ENCODE peak calls at places on chromosomes 6 and 20, in four cellular contexts. One of them, this sample, is unnamed.

GRCh38 chr6:15513801-15514711 is 148.8 kb downstream of the DTNBP1 start:
- DNase-seq in WTC11: no peak
- DNase-seq in HepG2: no peak
- DNase-seq in SK-N-SH: no peak
- DNase-seq in this sample: no peak

GRCh38 chr6:139370047-139370706 is 4.3 kb downstream of the CITED2 start:
- DNase-seq in WTC11: no peak
- DNase-seq in HepG2: peak; percentile 95
- DNase-seq in SK-N-SH: no peak
- DNase-seq in this sample: peak; percentile 44

GRCh38 chr20:59770851-59771250 is 162.6 kb downstream of the SYCP2 start:
- DNase-seq in WTC11: no peak
- DNase-seq in HepG2: no peak
- DNase-seq in SK-N-SH: no peak
- DNase-seq in this sample: no peak

GRCh38 chr6:157144861-157145260 is 178.5 kb downstream of the TMEM242 start:
- DNase-seq in WTC11: no peak
- DNase-seq in HepG2: no peak
- DNase-seq in SK-N-SH: no peak
- DNase-seq in this sample: no peak

GRCh38 chr20:24755411-24755922 is 193.6 kb upstream of the CST7 start:
- DNase-seq in WTC11: no peak
- DNase-seq in HepG2: peak; percentile 92
- DNase-seq in SK-N-SH: no peak
- DNase-seq in this sample: no peak

GRCh38 chr6:44730771-44731391 is 343.4 kb downstream of the CDC5L start:
- DNase-seq in WTC11: no peak
- DNase-seq in HepG2: no peak
- DNase-seq in SK-N-SH: peak; percentile 66
- DNase-seq in this sample: no peak

GRCh38 chr20:61512475-61512874 is 260.4 kb downstream of the CDH4 start:
- DNase-seq in WTC11: no peak
- DNase-seq in HepG2: no peak
- DNase-seq in SK-N-SH: no peak
- DNase-seq in this sample: no peak

GRCh38 chr6:140957334-140957733 is 1175.4 kb upstream of the GJE1 start:
- DNase-seq in WTC11: no peak
- DNase-seq in HepG2: no peak
- DNase-seq in SK-N-SH: no peak
- DNase-seq in this sample: no peak

GRCh38 chr6:44564906-44565524 is 177.5 kb downstream of the CDC5L start:
- DNase-seq in WTC11: no peak
- DNase-seq in HepG2: no peak
- DNase-seq in SK-N-SH: no peak
- DNase-seq in this sample: no peak

GRCh38 chr6:73675466-73676098 is 20.4 kb upstream of the CD109 start:
- DNase-seq in WTC11: peak; percentile 78
- DNase-seq in HepG2: peak; percentile 71
- DNase-seq in SK-N-SH: peak; percentile 68
- DNase-seq in this sample: peak; percentile 77

GRCh38 chr6:166738778-166739654 is 112.0 kb upstream of the RPS6KA2 start:
- DNase-seq in WTC11: no peak
- DNase-seq in HepG2: no peak
- DNase-seq in SK-N-SH: no peak
- DNase-seq in this sample: no peak

GRCh38 chr20:63177785-63178444 is 38.0 kb downstream of the YTHDF1 start:
- DNase-seq in WTC11: no peak
- DNase-seq in HepG2: no peak
- DNase-seq in SK-N-SH: no peak
- DNase-seq in this sample: no peak

GRCh38 chr6:33602180-33602579 is 18.9 kb upstream of the ITPR3 start:
- DNase-seq in WTC11: no peak
- DNase-seq in HepG2: no peak
- DNase-seq in SK-N-SH: no peak
- DNase-seq in this sample: no peak

GRCh38 chr20:63325554-63326313 is 32.7 kb downstream of the COL20A1 start:
- DNase-seq in WTC11: no peak
- DNase-seq in HepG2: no peak
- DNase-seq in SK-N-SH: no peak
- DNase-seq in this sample: no peak

DNA sequence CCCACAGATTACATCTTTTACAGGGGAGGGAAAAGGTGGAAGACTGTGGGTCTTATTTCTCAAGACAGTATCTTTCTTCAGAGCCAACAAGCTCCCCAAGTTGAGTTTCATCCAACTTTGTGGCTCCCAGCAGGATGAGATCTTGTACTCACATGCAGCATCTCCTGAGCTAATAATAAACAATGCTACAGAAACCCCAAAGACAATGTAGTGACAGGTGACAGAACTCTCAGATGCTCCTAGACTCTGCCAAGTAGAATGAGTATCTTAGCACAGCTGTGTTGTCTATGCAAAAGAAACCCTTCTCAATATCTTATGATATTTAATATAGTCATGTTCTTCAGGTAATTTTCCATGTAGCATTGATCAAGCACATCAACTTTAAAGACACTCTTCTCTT is 90.0 kb downstream of the TBX18 start:
- DNase-seq in WTC11: no peak
- DNase-seq in HepG2: no peak
- DNase-seq in SK-N-SH: no peak
- DNase-seq in this sample: no peak
- TF ChIP-seq FOXJ3 in WTC11: no peak
- TF ChIP-seq FOXJ3 in HepG2: no peak
- TF ChIP-seq FOXJ3 in SK-N-SH: no peak
- TF ChIP-seq FOXJ3 in this sample: no peak

GRCh38 chr6:103011605-103012004 is 1618.1 kb downstream of the GRIK2 start:
- DNase-seq in WTC11: no peak
- DNase-seq in HepG2: no peak
- DNase-seq in SK-N-SH: no peak
- DNase-seq in this sample: no peak
- TF ChIP-seq FOXJ3 in WTC11: no peak
- TF ChIP-seq FOXJ3 in HepG2: no peak
- TF ChIP-seq FOXJ3 in SK-N-SH: no peak
- TF ChIP-seq FOXJ3 in this sample: no peak

GRCh38 chr6:24768361-24768760 is 6.4 kb upstream of the GMNN start:
- DNase-seq in WTC11: no peak
- DNase-seq in HepG2: no peak
- DNase-seq in SK-N-SH: no peak
- DNase-seq in this sample: no peak
- TF ChIP-seq FOXJ3 in WTC11: no peak
- TF ChIP-seq FOXJ3 in HepG2: no peak
- TF ChIP-seq FOXJ3 in SK-N-SH: no peak
- TF ChIP-seq FOXJ3 in this sample: no peak

DNA sequence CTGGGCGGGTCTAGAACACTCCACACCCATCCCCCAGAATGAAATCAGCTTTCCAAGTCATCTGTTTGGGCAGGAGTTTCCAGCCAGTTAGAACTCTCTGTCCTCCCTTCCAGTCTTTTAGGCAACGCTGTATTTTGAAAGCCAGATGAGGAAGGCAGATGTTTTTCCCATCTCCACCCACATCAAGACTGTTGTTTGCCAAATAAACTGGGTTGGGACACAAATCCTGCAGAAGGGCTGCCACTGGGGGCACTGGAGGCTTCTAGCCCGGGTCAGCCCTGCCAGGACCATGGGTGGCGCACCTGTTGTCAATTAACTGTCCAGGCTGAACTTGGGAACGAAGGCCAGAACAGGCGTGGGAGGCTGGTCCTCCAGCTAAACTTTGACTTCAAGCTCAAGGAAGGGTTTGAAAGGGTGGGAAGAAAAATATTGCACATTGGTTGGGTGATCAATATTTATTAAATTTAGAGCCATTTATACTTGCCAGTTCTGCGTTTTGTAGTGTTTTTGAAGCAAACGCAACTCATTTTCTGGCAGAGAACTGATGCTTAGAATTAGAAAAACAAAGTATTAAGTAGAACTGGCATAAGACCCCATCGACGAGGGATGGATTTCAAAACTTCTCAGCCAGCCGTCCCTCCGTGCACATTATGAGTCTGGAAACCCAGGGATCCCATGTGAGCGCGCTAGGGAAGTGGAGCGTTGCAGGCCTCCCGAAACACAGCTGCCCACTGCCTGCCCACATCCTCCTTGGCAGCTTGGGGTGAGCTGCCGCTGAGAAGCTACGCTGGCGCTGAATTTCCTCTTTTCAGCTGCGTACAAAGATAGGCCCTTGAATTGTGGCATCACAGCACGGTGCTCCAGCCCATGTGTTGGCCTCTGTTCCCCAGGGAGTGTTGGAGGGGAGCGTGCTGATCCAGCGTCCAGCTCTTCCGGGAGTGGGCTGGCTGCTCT is 297.4 kb downstream of the QKI start:
- DNase-seq in WTC11: no peak
- DNase-seq in HepG2: peak; percentile 11
- DNase-seq in SK-N-SH: peak; percentile 81
- DNase-seq in this sample: no peak
- TF ChIP-seq FOXJ3 in WTC11: no peak
- TF ChIP-seq FOXJ3 in HepG2: no peak
- TF ChIP-seq FOXJ3 in SK-N-SH: no peak
- TF ChIP-seq FOXJ3 in this sample: no peak

DNA sequence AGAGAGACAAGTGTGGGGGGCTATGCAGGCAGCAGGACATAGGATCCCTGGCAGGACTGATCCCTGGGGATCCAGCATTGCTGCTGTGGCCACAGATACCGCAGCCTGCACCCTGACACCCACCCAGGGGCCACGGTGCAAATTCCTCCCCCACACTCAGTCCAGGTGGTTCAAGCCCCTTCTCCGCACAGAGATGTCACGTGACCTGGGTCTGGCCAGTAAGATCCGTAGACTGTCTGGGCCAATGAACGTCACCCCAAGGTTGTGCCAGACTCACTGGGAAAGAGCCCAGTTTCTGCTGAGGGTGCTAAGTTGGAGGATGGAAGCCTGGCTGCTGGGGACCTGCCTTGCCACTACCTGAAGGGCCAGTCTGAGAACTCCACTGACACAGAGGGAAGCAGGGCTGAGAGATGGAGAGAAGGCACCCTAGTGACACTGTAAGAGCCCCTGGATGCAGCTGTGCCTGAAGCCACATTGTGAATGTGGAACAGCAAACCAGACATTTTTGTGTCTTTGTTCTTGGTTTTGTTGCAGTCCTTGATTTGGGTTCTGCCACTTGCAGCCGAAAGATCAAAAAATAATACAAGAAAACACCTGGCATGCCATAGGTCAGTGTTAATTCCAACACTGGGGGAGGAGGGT is 228.6 kb downstream of the PREX1 start:
- DNase-seq in WTC11: peak; percentile 4
- DNase-seq in HepG2: no peak
- DNase-seq in SK-N-SH: no peak
- DNase-seq in this sample: peak; percentile 24
- TF ChIP-seq FOXJ3 in WTC11: no peak
- TF ChIP-seq FOXJ3 in HepG2: no peak
- TF ChIP-seq FOXJ3 in SK-N-SH: no peak
- TF ChIP-seq FOXJ3 in this sample: no peak

GRCh38 chr6:148735996-148736395 is 10.8 kb upstream of the UST start:
- DNase-seq in WTC11: no peak
- DNase-seq in HepG2: no peak
- DNase-seq in SK-N-SH: no peak
- DNase-seq in this sample: no peak
- TF ChIP-seq FOXJ3 in WTC11: no peak
- TF ChIP-seq FOXJ3 in HepG2: no peak
- TF ChIP-seq FOXJ3 in SK-N-SH: no peak
- TF ChIP-seq FOXJ3 in this sample: no peak

GRCh38 chr6:163529605-163530004 is 115.1 kb downstream of the QKI start:
- DNase-seq in WTC11: no peak
- DNase-seq in HepG2: no peak
- DNase-seq in SK-N-SH: no peak
- DNase-seq in this sample: no peak
- TF ChIP-seq FOXJ3 in WTC11: no peak
- TF ChIP-seq FOXJ3 in HepG2: no peak
- TF ChIP-seq FOXJ3 in SK-N-SH: no peak
- TF ChIP-seq FOXJ3 in this sample: no peak